ENCODE peak calls at places on chromosomes 16 and 17, in nine cellular contexts. One of them, this sample, is unnamed.
A peak's percentile ranks its signal among the peaks of the same experiment; 100 is the strongest.

GRCh38 chr16:89404561-89404960 is 85.8 kb downstream of the ANKRD11 start:
- DNase-seq in stimulated activated CD8-positive, alpha-beta memory T cell treated with anti-CD3 and anti-CD28 coated beads, Interleukin-15, amount 100 ng/mL, for 4 hours: no peak
- DNase-seq in NCI-H2081: no peak
- DNase-seq in stimulated activated CD4-positive, alpha-beta T cell treated with anti-CD3 and anti-CD28 coated beads, Interleukin-1b, Interleukin-23, amount 100 ng/mL, for 1 hour: no peak
- DNase-seq in HT-29: no peak
- DNase-seq in NCI-H1105: no peak
- DNase-seq in upper lobe of right lung: no peak
- DNase-seq in B cell: no peak
- DNase-seq in WTC11: no peak
- DNase-seq in this sample: no peak

GRCh38 chr17:42673266-42673884 is 3.4 kb downstream of the PLEKHH3 start:
- DNase-seq in stimulated activated CD8-positive, alpha-beta memory T cell treated with anti-CD3 and anti-CD28 coated beads, Interleukin-15, amount 100 ng/mL, for 4 hours: no peak
- DNase-seq in B cell: no peak
- DNase-seq in NCI-H1105: no peak
- DNase-seq in HT-29: no peak
- DNase-seq in WTC11: no peak
- DNase-seq in stimulated activated CD4-positive, alpha-beta T cell treated with anti-CD3 and anti-CD28 coated beads, Interleukin-1b, Interleukin-23, amount 100 ng/mL, for 1 hour: no peak
- DNase-seq in NCI-H2081: no peak
- DNase-seq in upper lobe of right lung: no peak
- DNase-seq in this sample: no peak

GRCh38 chr17:35757243-35757642 is 3.4 kb upstream of the C17orf50 start:
- DNase-seq in stimulated activated CD8-positive, alpha-beta memory T cell treated with anti-CD3 and anti-CD28 coated beads, Interleukin-15, amount 100 ng/mL, for 4 hours: no peak
- DNase-seq in NCI-H1105: no peak
- DNase-seq in HT-29: no peak
- DNase-seq in WTC11: no peak
- DNase-seq in stimulated activated CD4-positive, alpha-beta T cell treated with anti-CD3 and anti-CD28 coated beads, Interleukin-1b, Interleukin-23, amount 100 ng/mL, for 1 hour: no peak
- DNase-seq in upper lobe of right lung: no peak
- DNase-seq in B cell: no peak
- DNase-seq in NCI-H2081: no peak
- DNase-seq in this sample: no peak

GRCh38 chr17:16880121-16880842 is 91.6 kb downstream of the TNFRSF13B start:
- DNase-seq in stimulated activated CD8-positive, alpha-beta memory T cell treated with anti-CD3 and anti-CD28 coated beads, Interleukin-15, amount 100 ng/mL, for 4 hours: no peak
- DNase-seq in NCI-H1105: no peak
- DNase-seq in WTC11: no peak
- DNase-seq in NCI-H2081: no peak
- DNase-seq in HT-29: no peak
- DNase-seq in stimulated activated CD4-positive, alpha-beta T cell treated with anti-CD3 and anti-CD28 coated beads, Interleukin-1b, Interleukin-23, amount 100 ng/mL, for 1 hour: no peak
- DNase-seq in upper lobe of right lung: peak; percentile 43
- DNase-seq in B cell: no peak
- DNase-seq in this sample: no peak

GRCh38 chr16:57192146-57192545 is 6.0 kb downstream of the RSPRY1 start:
- DNase-seq in HT-29: no peak
- DNase-seq in upper lobe of right lung: no peak
- DNase-seq in stimulated activated CD4-positive, alpha-beta T cell treated with anti-CD3 and anti-CD28 coated beads, Interleukin-1b, Interleukin-23, amount 100 ng/mL, for 1 hour: no peak
- DNase-seq in NCI-H2081: no peak
- DNase-seq in NCI-H1105: no peak
- DNase-seq in stimulated activated CD8-positive, alpha-beta memory T cell treated with anti-CD3 and anti-CD28 coated beads, Interleukin-15, amount 100 ng/mL, for 4 hours: no peak
- DNase-seq in WTC11: no peak
- DNase-seq in B cell: no peak
- DNase-seq in this sample: no peak

GRCh38 chr17:77506371-77506991 is 365.7 kb downstream of the SEC14L1 start:
- DNase-seq in HT-29: no peak
- DNase-seq in B cell: peak; percentile 26
- DNase-seq in stimulated activated CD8-positive, alpha-beta memory T cell treated with anti-CD3 and anti-CD28 coated beads, Interleukin-15, amount 100 ng/mL, for 4 hours: no peak
- DNase-seq in upper lobe of right lung: peak; percentile 61
- DNase-seq in WTC11: peak; percentile 11
- DNase-seq in stimulated activated CD4-positive, alpha-beta T cell treated with anti-CD3 and anti-CD28 coated beads, Interleukin-1b, Interleukin-23, amount 100 ng/mL, for 1 hour: no peak
- DNase-seq in NCI-H1105: no peak
- DNase-seq in NCI-H2081: no peak
- DNase-seq in this sample: no peak

GRCh38 chr17:78648293-78648692 is 71.1 kb upstream of the DNAH17 start:
- DNase-seq in stimulated activated CD8-positive, alpha-beta memory T cell treated with anti-CD3 and anti-CD28 coated beads, Interleukin-15, amount 100 ng/mL, for 4 hours: no peak
- DNase-seq in HT-29: no peak
- DNase-seq in B cell: no peak
- DNase-seq in NCI-H2081: no peak
- DNase-seq in stimulated activated CD4-positive, alpha-beta T cell treated with anti-CD3 and anti-CD28 coated beads, Interleukin-1b, Interleukin-23, amount 100 ng/mL, for 1 hour: no peak
- DNase-seq in upper lobe of right lung: no peak
- DNase-seq in WTC11: no peak
- DNase-seq in NCI-H1105: no peak
- DNase-seq in this sample: no peak

GRCh38 chr17:75105269-75106080 is 4.3 kb upstream of the ARMC7 start:
- DNase-seq in stimulated activated CD4-positive, alpha-beta T cell treated with anti-CD3 and anti-CD28 coated beads, Interleukin-1b, Interleukin-23, amount 100 ng/mL, for 1 hour: no peak
- DNase-seq in WTC11: peak; percentile 80
- DNase-seq in stimulated activated CD8-positive, alpha-beta memory T cell treated with anti-CD3 and anti-CD28 coated beads, Interleukin-15, amount 100 ng/mL, for 4 hours: no peak
- DNase-seq in NCI-H2081: peak; percentile 75
- DNase-seq in NCI-H1105: peak; percentile 35
- DNase-seq in upper lobe of right lung: peak; percentile 83
- DNase-seq in HT-29: peak; percentile 87
- DNase-seq in B cell: no peak
- DNase-seq in this sample: peak; percentile 81

GRCh38 chr16:57469917-57470470 is 7.5 kb downstream of the POLR2C start:
- DNase-seq in NCI-H2081: no peak
- DNase-seq in stimulated activated CD8-positive, alpha-beta memory T cell treated with anti-CD3 and anti-CD28 coated beads, Interleukin-15, amount 100 ng/mL, for 4 hours: no peak
- DNase-seq in stimulated activated CD4-positive, alpha-beta T cell treated with anti-CD3 and anti-CD28 coated beads, Interleukin-1b, Interleukin-23, amount 100 ng/mL, for 1 hour: no peak
- DNase-seq in NCI-H1105: no peak
- DNase-seq in WTC11: no peak
- DNase-seq in B cell: no peak
- DNase-seq in HT-29: no peak
- DNase-seq in upper lobe of right lung: no peak
- DNase-seq in this sample: no peak

GRCh38 chr17:63446218-63446980 is at the start of gene CYB561:
- DNase-seq in upper lobe of right lung: peak; percentile 94
- DNase-seq in stimulated activated CD4-positive, alpha-beta T cell treated with anti-CD3 and anti-CD28 coated beads, Interleukin-1b, Interleukin-23, amount 100 ng/mL, for 1 hour: peak; percentile 44
- DNase-seq in NCI-H1105: peak; percentile 71
- DNase-seq in NCI-H2081: peak; percentile 79
- DNase-seq in B cell: peak; percentile 99
- DNase-seq in WTC11: peak; percentile 60
- DNase-seq in HT-29: peak; percentile 78
- DNase-seq in stimulated activated CD8-positive, alpha-beta memory T cell treated with anti-CD3 and anti-CD28 coated beads, Interleukin-15, amount 100 ng/mL, for 4 hours: no peak
- DNase-seq in this sample: peak; percentile 37

GRCh38 chr16:71562552-71562951 is 14.3 kb downstream of the TAT start:
- DNase-seq in stimulated activated CD4-positive, alpha-beta T cell treated with anti-CD3 and anti-CD28 coated beads, Interleukin-1b, Interleukin-23, amount 100 ng/mL, for 1 hour: no peak
- DNase-seq in HT-29: no peak
- DNase-seq in B cell: no peak
- DNase-seq in NCI-H1105: no peak
- DNase-seq in upper lobe of right lung: no peak
- DNase-seq in NCI-H2081: no peak
- DNase-seq in stimulated activated CD8-positive, alpha-beta memory T cell treated with anti-CD3 and anti-CD28 coated beads, Interleukin-15, amount 100 ng/mL, for 4 hours: no peak
- DNase-seq in WTC11: no peak
- DNase-seq in this sample: no peak

GRCh38 chr16:69186642-69187386 is at the start of gene SNTB2:
- DNase-seq in HT-29: peak; percentile 97
- DNase-seq in NCI-H2081: peak; percentile 72
- DNase-seq in upper lobe of right lung: peak; percentile 97
- DNase-seq in stimulated activated CD4-positive, alpha-beta T cell treated with anti-CD3 and anti-CD28 coated beads, Interleukin-1b, Interleukin-23, amount 100 ng/mL, for 1 hour: peak; percentile 76
- DNase-seq in stimulated activated CD8-positive, alpha-beta memory T cell treated with anti-CD3 and anti-CD28 coated beads, Interleukin-15, amount 100 ng/mL, for 4 hours: peak; percentile 52
- DNase-seq in NCI-H1105: peak; percentile 68
- DNase-seq in B cell: peak; percentile 89
- DNase-seq in WTC11: peak; percentile 95
- DNase-seq in this sample: peak; percentile 88

GRCh38 chr16:72876221-72876620 is 171.7 kb downstream of the ZFHX3 start:
- DNase-seq in NCI-H1105: no peak
- DNase-seq in B cell: no peak
- DNase-seq in upper lobe of right lung: peak; percentile 72
- DNase-seq in stimulated activated CD8-positive, alpha-beta memory T cell treated with anti-CD3 and anti-CD28 coated beads, Interleukin-15, amount 100 ng/mL, for 4 hours: no peak
- DNase-seq in stimulated activated CD4-positive, alpha-beta T cell treated with anti-CD3 and anti-CD28 coated beads, Interleukin-1b, Interleukin-23, amount 100 ng/mL, for 1 hour: no peak
- DNase-seq in HT-29: no peak
- DNase-seq in NCI-H2081: no peak
- DNase-seq in WTC11: no peak
- DNase-seq in this sample: no peak

GRCh38 chr16:49855280-49855821 is 561 bp downstream of the ZNF423 start:
- DNase-seq in NCI-H1105: peak; percentile 64
- DNase-seq in NCI-H2081: no peak
- DNase-seq in stimulated activated CD4-positive, alpha-beta T cell treated with anti-CD3 and anti-CD28 coated beads, Interleukin-1b, Interleukin-23, amount 100 ng/mL, for 1 hour: no peak
- DNase-seq in HT-29: peak; percentile 73
- DNase-seq in upper lobe of right lung: peak; percentile 93
- DNase-seq in stimulated activated CD8-positive, alpha-beta memory T cell treated with anti-CD3 and anti-CD28 coated beads, Interleukin-15, amount 100 ng/mL, for 4 hours: peak; percentile 36
- DNase-seq in WTC11: peak; percentile 88
- DNase-seq in B cell: peak; percentile 82
- DNase-seq in this sample: peak; percentile 50

GRCh38 chr16:2209258-2210008 is 1.2 kb downstream of the BRICD5 start:
- DNase-seq in NCI-H2081: no peak
- DNase-seq in HT-29: no peak
- DNase-seq in stimulated activated CD4-positive, alpha-beta T cell treated with anti-CD3 and anti-CD28 coated beads, Interleukin-1b, Interleukin-23, amount 100 ng/mL, for 1 hour: no peak
- DNase-seq in NCI-H1105: no peak
- DNase-seq in WTC11: no peak
- DNase-seq in B cell: no peak
- DNase-seq in stimulated activated CD8-positive, alpha-beta memory T cell treated with anti-CD3 and anti-CD28 coated beads, Interleukin-15, amount 100 ng/mL, for 4 hours: no peak
- DNase-seq in upper lobe of right lung: no peak
- DNase-seq in this sample: no peak

GRCh38 chr16:68280160-68280559 is 15.8 kb downstream of the SLC7A6 start:
- DNase-seq in stimulated activated CD4-positive, alpha-beta T cell treated with anti-CD3 and anti-CD28 coated beads, Interleukin-1b, Interleukin-23, amount 100 ng/mL, for 1 hour: no peak
- DNase-seq in WTC11: no peak
- DNase-seq in stimulated activated CD8-positive, alpha-beta memory T cell treated with anti-CD3 and anti-CD28 coated beads, Interleukin-15, amount 100 ng/mL, for 4 hours: no peak
- DNase-seq in NCI-H2081: no peak
- DNase-seq in NCI-H1105: no peak
- DNase-seq in upper lobe of right lung: no peak
- DNase-seq in B cell: no peak
- DNase-seq in HT-29: no peak
- DNase-seq in this sample: no peak

GRCh38 chr16:48499822-48500440 is 110.0 kb downstream of the N4BP1 start:
- DNase-seq in HT-29: peak; percentile 19
- DNase-seq in stimulated activated CD8-positive, alpha-beta memory T cell treated with anti-CD3 and anti-CD28 coated beads, Interleukin-15, amount 100 ng/mL, for 4 hours: no peak
- DNase-seq in stimulated activated CD4-positive, alpha-beta T cell treated with anti-CD3 and anti-CD28 coated beads, Interleukin-1b, Interleukin-23, amount 100 ng/mL, for 1 hour: no peak
- DNase-seq in upper lobe of right lung: no peak
- DNase-seq in NCI-H2081: no peak
- DNase-seq in B cell: no peak
- DNase-seq in NCI-H1105: peak; percentile 65
- DNase-seq in WTC11: no peak
- DNase-seq in this sample: peak; percentile 49

GRCh38 chr16:69110406-69110805 is 5.0 kb downstream of the HAS3 start:
- DNase-seq in NCI-H2081: no peak
- DNase-seq in NCI-H1105: no peak
- DNase-seq in stimulated activated CD4-positive, alpha-beta T cell treated with anti-CD3 and anti-CD28 coated beads, Interleukin-1b, Interleukin-23, amount 100 ng/mL, for 1 hour: no peak
- DNase-seq in stimulated activated CD8-positive, alpha-beta memory T cell treated with anti-CD3 and anti-CD28 coated beads, Interleukin-15, amount 100 ng/mL, for 4 hours: no peak
- DNase-seq in B cell: no peak
- DNase-seq in WTC11: no peak
- DNase-seq in upper lobe of right lung: peak; percentile 15
- DNase-seq in HT-29: no peak
- DNase-seq in this sample: no peak

GRCh38 chr16:75433732-75434413 is 570 bp upstream of the CFDP1 start:
- DNase-seq in stimulated activated CD4-positive, alpha-beta T cell treated with anti-CD3 and anti-CD28 coated beads, Interleukin-1b, Interleukin-23, amount 100 ng/mL, for 1 hour: peak; percentile 10
- DNase-seq in stimulated activated CD8-positive, alpha-beta memory T cell treated with anti-CD3 and anti-CD28 coated beads, Interleukin-15, amount 100 ng/mL, for 4 hours: no peak
- DNase-seq in HT-29: no peak
- DNase-seq in B cell: peak; percentile 65
- DNase-seq in upper lobe of right lung: peak; percentile 70
- DNase-seq in NCI-H1105: peak; percentile 62
- DNase-seq in NCI-H2081: peak; percentile 66
- DNase-seq in WTC11: peak; percentile 22
- DNase-seq in this sample: peak; percentile 84

GRCh38 chr16:85157813-85158701 is 45.8 kb upstream of the CIBAR2 start:
- DNase-seq in NCI-H1105: no peak
- DNase-seq in WTC11: peak; percentile 76
- DNase-seq in upper lobe of right lung: no peak
- DNase-seq in HT-29: no peak
- DNase-seq in stimulated activated CD4-positive, alpha-beta T cell treated with anti-CD3 and anti-CD28 coated beads, Interleukin-1b, Interleukin-23, amount 100 ng/mL, for 1 hour: no peak
- DNase-seq in B cell: no peak
- DNase-seq in NCI-H2081: no peak
- DNase-seq in stimulated activated CD8-positive, alpha-beta memory T cell treated with anti-CD3 and anti-CD28 coated beads, Interleukin-15, amount 100 ng/mL, for 4 hours: no peak
- DNase-seq in this sample: no peak

GRCh38 chr17:35146214-35146833 is 1.3 kb upstream of the UNC45B start:
- DNase-seq in HT-29: no peak
- DNase-seq in NCI-H1105: no peak
- DNase-seq in NCI-H2081: no peak
- DNase-seq in stimulated activated CD8-positive, alpha-beta memory T cell treated with anti-CD3 and anti-CD28 coated beads, Interleukin-15, amount 100 ng/mL, for 4 hours: no peak
- DNase-seq in upper lobe of right lung: no peak
- DNase-seq in B cell: no peak
- DNase-seq in stimulated activated CD4-positive, alpha-beta T cell treated with anti-CD3 and anti-CD28 coated beads, Interleukin-1b, Interleukin-23, amount 100 ng/mL, for 1 hour: no peak
- DNase-seq in WTC11: no peak
- DNase-seq in this sample: no peak

GRCh38 chr17:42329025-42329976 is 41.0 kb downstream of the STAT5A start:
- DNase-seq in upper lobe of right lung: no peak
- DNase-seq in HT-29: no peak
- DNase-seq in B cell: no peak
- DNase-seq in stimulated activated CD4-positive, alpha-beta T cell treated with anti-CD3 and anti-CD28 coated beads, Interleukin-1b, Interleukin-23, amount 100 ng/mL, for 1 hour: no peak
- DNase-seq in NCI-H2081: no peak
- DNase-seq in stimulated activated CD8-positive, alpha-beta memory T cell treated with anti-CD3 and anti-CD28 coated beads, Interleukin-15, amount 100 ng/mL, for 4 hours: no peak
- DNase-seq in NCI-H1105: no peak
- DNase-seq in WTC11: peak; percentile 76
- DNase-seq in this sample: peak; percentile 93

GRCh38 chr17:83076930-83077329 is 2.5 kb upstream of the METRNL start:
- DNase-seq in NCI-H1105: no peak
- DNase-seq in WTC11: no peak
- DNase-seq in stimulated activated CD8-positive, alpha-beta memory T cell treated with anti-CD3 and anti-CD28 coated beads, Interleukin-15, amount 100 ng/mL, for 4 hours: no peak
- DNase-seq in stimulated activated CD4-positive, alpha-beta T cell treated with anti-CD3 and anti-CD28 coated beads, Interleukin-1b, Interleukin-23, amount 100 ng/mL, for 1 hour: no peak
- DNase-seq in B cell: no peak
- DNase-seq in HT-29: peak; percentile 51
- DNase-seq in upper lobe of right lung: no peak
- DNase-seq in NCI-H2081: no peak
- DNase-seq in this sample: no peak

GRCh38 chr16:86668136-86668535 is 89.8 kb downstream of the FOXL1 start:
- DNase-seq in stimulated activated CD4-positive, alpha-beta T cell treated with anti-CD3 and anti-CD28 coated beads, Interleukin-1b, Interleukin-23, amount 100 ng/mL, for 1 hour: no peak
- DNase-seq in stimulated activated CD8-positive, alpha-beta memory T cell treated with anti-CD3 and anti-CD28 coated beads, Interleukin-15, amount 100 ng/mL, for 4 hours: no peak
- DNase-seq in HT-29: no peak
- DNase-seq in NCI-H1105: no peak
- DNase-seq in WTC11: peak; percentile 23
- DNase-seq in upper lobe of right lung: no peak
- DNase-seq in B cell: no peak
- DNase-seq in NCI-H2081: no peak
- DNase-seq in this sample: peak; percentile 33

GRCh38 chr16:3756113-3756512 is 38.8 kb upstream of the TRAP1 start:
- DNase-seq in NCI-H2081: no peak
- DNase-seq in stimulated activated CD8-positive, alpha-beta memory T cell treated with anti-CD3 and anti-CD28 coated beads, Interleukin-15, amount 100 ng/mL, for 4 hours: no peak
- DNase-seq in NCI-H1105: no peak
- DNase-seq in B cell: no peak
- DNase-seq in WTC11: no peak
- DNase-seq in HT-29: no peak
- DNase-seq in upper lobe of right lung: no peak
- DNase-seq in stimulated activated CD4-positive, alpha-beta T cell treated with anti-CD3 and anti-CD28 coated beads, Interleukin-1b, Interleukin-23, amount 100 ng/mL, for 1 hour: no peak
- DNase-seq in this sample: no peak

GRCh38 chr17:63519116-63519881 is 3.9 kb upstream of the KCNH6 start:
- DNase-seq in stimulated activated CD8-positive, alpha-beta memory T cell treated with anti-CD3 and anti-CD28 coated beads, Interleukin-15, amount 100 ng/mL, for 4 hours: no peak
- DNase-seq in WTC11: no peak
- DNase-seq in HT-29: no peak
- DNase-seq in NCI-H2081: no peak
- DNase-seq in stimulated activated CD4-positive, alpha-beta T cell treated with anti-CD3 and anti-CD28 coated beads, Interleukin-1b, Interleukin-23, amount 100 ng/mL, for 1 hour: no peak
- DNase-seq in upper lobe of right lung: no peak
- DNase-seq in B cell: no peak
- DNase-seq in NCI-H1105: no peak
- DNase-seq in this sample: no peak

GRCh38 chr17:70855401-70856054 is 686.2 kb downstream of the KCNJ2 start:
- DNase-seq in NCI-H1105: peak; percentile 77
- DNase-seq in stimulated activated CD4-positive, alpha-beta T cell treated with anti-CD3 and anti-CD28 coated beads, Interleukin-1b, Interleukin-23, amount 100 ng/mL, for 1 hour: no peak
- DNase-seq in B cell: no peak
- DNase-seq in WTC11: no peak
- DNase-seq in upper lobe of right lung: no peak
- DNase-seq in stimulated activated CD8-positive, alpha-beta memory T cell treated with anti-CD3 and anti-CD28 coated beads, Interleukin-15, amount 100 ng/mL, for 4 hours: no peak
- DNase-seq in HT-29: peak; percentile 8
- DNase-seq in NCI-H2081: peak; percentile 71
- DNase-seq in this sample: no peak

GRCh38 chr17:34650361-34650760 is 71.0 kb downstream of the TMEM132E start:
- DNase-seq in B cell: no peak
- DNase-seq in upper lobe of right lung: no peak
- DNase-seq in stimulated activated CD8-positive, alpha-beta memory T cell treated with anti-CD3 and anti-CD28 coated beads, Interleukin-15, amount 100 ng/mL, for 4 hours: no peak
- DNase-seq in NCI-H2081: no peak
- DNase-seq in NCI-H1105: no peak
- DNase-seq in WTC11: no peak
- DNase-seq in HT-29: no peak
- DNase-seq in stimulated activated CD4-positive, alpha-beta T cell treated with anti-CD3 and anti-CD28 coated beads, Interleukin-1b, Interleukin-23, amount 100 ng/mL, for 1 hour: no peak
- DNase-seq in this sample: no peak

GRCh38 chr17:77882481-77883212 is 75.9 kb upstream of the TNRC6C start:
- DNase-seq in NCI-H1105: no peak
- DNase-seq in B cell: peak; percentile 76
- DNase-seq in HT-29: no peak
- DNase-seq in NCI-H2081: no peak
- DNase-seq in stimulated activated CD4-positive, alpha-beta T cell treated with anti-CD3 and anti-CD28 coated beads, Interleukin-1b, Interleukin-23, amount 100 ng/mL, for 1 hour: peak; percentile 32
- DNase-seq in stimulated activated CD8-positive, alpha-beta memory T cell treated with anti-CD3 and anti-CD28 coated beads, Interleukin-15, amount 100 ng/mL, for 4 hours: peak; percentile 53
- DNase-seq in upper lobe of right lung: no peak
- DNase-seq in WTC11: no peak
- DNase-seq in this sample: peak; percentile 62

GRCh38 chr16:87407511-87408112 is 15.5 kb downstream of the MAP1LC3B start:
- DNase-seq in B cell: no peak
- DNase-seq in upper lobe of right lung: peak; percentile 87
- DNase-seq in WTC11: no peak
- DNase-seq in HT-29: peak; percentile 95
- DNase-seq in NCI-H1105: no peak
- DNase-seq in stimulated activated CD8-positive, alpha-beta memory T cell treated with anti-CD3 and anti-CD28 coated beads, Interleukin-15, amount 100 ng/mL, for 4 hours: no peak
- DNase-seq in NCI-H2081: no peak
- DNase-seq in stimulated activated CD4-positive, alpha-beta T cell treated with anti-CD3 and anti-CD28 coated beads, Interleukin-1b, Interleukin-23, amount 100 ng/mL, for 1 hour: no peak
- DNase-seq in this sample: peak; percentile 49

GRCh38 chr16:85078176-85078700 is 34.0 kb downstream of the CIBAR2 start:
- DNase-seq in WTC11: no peak
- DNase-seq in B cell: no peak
- DNase-seq in stimulated activated CD4-positive, alpha-beta T cell treated with anti-CD3 and anti-CD28 coated beads, Interleukin-1b, Interleukin-23, amount 100 ng/mL, for 1 hour: no peak
- DNase-seq in HT-29: no peak
- DNase-seq in NCI-H1105: no peak
- DNase-seq in stimulated activated CD8-positive, alpha-beta memory T cell treated with anti-CD3 and anti-CD28 coated beads, Interleukin-15, amount 100 ng/mL, for 4 hours: no peak
- DNase-seq in NCI-H2081: no peak
- DNase-seq in upper lobe of right lung: no peak
- DNase-seq in this sample: no peak